ENCODE peak calls at places on chromosome 3, in five cellular contexts. G is tibial nerve, J is astrocyte of the spinal cord, S is Panc1, V is choroid plexus epithelial cell. P is an unnamed sample.

GRCh38 chr3:72145506-72146380 is 360.8 kb upstream of the PROK2 start:
- DNase-seq in G (no peak), J (peak), S (no peak), V (peak), P (peak)

GRCh38 chr3:22263042-22263441 is 512.0 kb upstream of the ZNF385D start:
- DNase-seq in G (no peak), J (peak), S (no peak), V (peak), P (peak)

GRCh38 chr3:164459526-164460151 is 618.7 kb downstream of the SI start:
- DNase-seq in G (no peak), J (no peak), S (no peak), V (peak), P (no peak)

GRCh38 chr3:38564631-38565338 is 68.6 kb downstream of the EXOG start:
- DNase-seq in G (no peak), J (no peak), S (no peak), V (no peak), P (no peak)

GRCh38 chr3:90062018-90062417 is 954.6 kb downstream of the EPHA3 start:
- DNase-seq in G (no peak), J (peak), S (no peak), V (peak), P (peak)

GRCh38 chr3:71784201-71784913 is 591 bp downstream of the PROK2 start:
- DNase-seq in G (no peak), J (no peak), S (no peak), V (no peak), P (no peak)

GRCh38 chr3:29099296-29099695 is 181.6 kb upstream of the RBMS3 start:
- DNase-seq in G (no peak), J (no peak), S (no peak), V (no peak), P (no peak)

GRCh38 chr3:116030131-116030850 is 407.0 kb downstream of the GAP43 start:
- DNase-seq in G (no peak), J (no peak), S (no peak), V (no peak), P (no peak)

GRCh38 chr3:125023833-125024560 is 31.8 kb downstream of the HEG1 start:
- DNase-seq in G (no peak), J (no peak), S (no peak), V (no peak), P (no peak)

GRCh38 chr3:106482436-106482835 is 613.6 kb upstream of the CBLB start:
- DNase-seq in G (no peak), J (no peak), S (no peak), V (peak), P (peak)

GRCh38 chr3:56251343-56251945 is 216.8 kb downstream of the ERC2 start:
- DNase-seq in G (no peak), J (peak), S (peak), V (peak), P (peak)

GRCh38 chr3:138197058-138197457 is 10.0 kb downstream of the ARMC8 start:
- DNase-seq in G (no peak), J (peak), S (no peak), V (peak), P (peak)

GRCh38 chr3:23809294-23809693 is 3.5 kb downstream of the UBE2E1 start:
- DNase-seq in G (no peak), J (no peak), S (no peak), V (no peak), P (no peak)

GRCh38 chr3:193407156-193407555 is 28.6 kb upstream of the ATP13A5 start:
- DNase-seq in G (no peak), J (no peak), S (no peak), V (no peak), P (no peak)

GRCh38 chr3:123728991-123729390 is 144.1 kb upstream of the HACD2 start:
- DNase-seq in G (no peak), J (no peak), S (no peak), V (no peak), P (no peak)

GRCh38 chr3:32399030-32399620 is 7.5 kb downstream of the CMTM7 start:
- DNase-seq in G (no peak), J (peak), S (no peak), V (peak), P (peak)

GRCh38 chr3:150760431-150761200 is 2.4 kb downstream of the SIAH2 start:
- DNase-seq in G (no peak), J (no peak), S (no peak), V (no peak), P (peak)

GRCh38 chr3:31862861-31863260 is 118.2 kb downstream of the OSBPL10 start:
- DNase-seq in G (no peak), J (no peak), S (no peak), V (peak), P (peak)

GRCh38 chr3:108114423-108115065 is 23.7 kb upstream of the CD47 start:
- DNase-seq in G (no peak), J (no peak), S (no peak), V (no peak), P (no peak)

GRCh38 chr3:187281191-187281714 is 10.3 kb downstream of the MASP1 start:
- DNase-seq in G (no peak), J (peak), S (no peak), V (peak), P (peak)

GRCh38 chr3:21405671-21406667 is 345.0 kb downstream of the ZNF385D start:
- DNase-seq in G (no peak), J (no peak), S (no peak), V (no peak), P (no peak)

GRCh38 chr3:151171145-151171544 is 31.9 kb downstream of the GPR171 start:
- DNase-seq in G (no peak), J (peak), S (no peak), V (peak), P (no peak)

GRCh38 chr3:150765949-150766720 is 3.2 kb upstream of the SIAH2 start:
- DNase-seq in G (no peak), J (peak), S (no peak), V (peak), P (no peak)

DNA sequence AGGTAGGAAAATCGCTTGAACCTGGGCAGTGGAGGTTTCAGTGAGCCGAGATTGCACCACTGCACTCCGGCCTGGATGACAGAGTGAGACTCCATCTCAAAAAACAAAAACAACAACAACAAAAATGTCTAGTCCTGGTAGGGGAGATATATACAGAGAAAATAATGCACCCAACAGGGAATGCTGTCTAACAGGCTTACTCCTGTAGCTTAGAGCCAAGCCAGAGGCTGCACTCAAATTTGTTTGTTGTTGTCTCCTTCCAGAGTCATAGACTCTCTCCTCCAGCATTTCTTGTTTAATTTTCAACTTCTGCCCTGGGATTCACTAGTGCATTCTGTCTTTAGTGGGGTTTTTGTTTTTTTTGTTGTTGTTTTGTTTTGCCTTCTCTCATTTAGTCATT is 4.6 kb upstream of the TRA2B start:
- DNase-seq in G (no peak), J (no peak), S (no peak), V (no peak), P (no peak)
- H3K4me3 ChIP-seq in G (no peak), J (no peak), S (no peak), V (no peak), P (no peak)

GRCh38 chr3:160381470-160381869 is 17.6 kb downstream of the IFT80 start:
- DNase-seq in G (no peak), J (no peak), S (no peak), V (peak), P (no peak)
- H3K4me3 ChIP-seq in G (no peak), J (no peak), S (no peak), V (no peak), P (no peak)

DNA sequence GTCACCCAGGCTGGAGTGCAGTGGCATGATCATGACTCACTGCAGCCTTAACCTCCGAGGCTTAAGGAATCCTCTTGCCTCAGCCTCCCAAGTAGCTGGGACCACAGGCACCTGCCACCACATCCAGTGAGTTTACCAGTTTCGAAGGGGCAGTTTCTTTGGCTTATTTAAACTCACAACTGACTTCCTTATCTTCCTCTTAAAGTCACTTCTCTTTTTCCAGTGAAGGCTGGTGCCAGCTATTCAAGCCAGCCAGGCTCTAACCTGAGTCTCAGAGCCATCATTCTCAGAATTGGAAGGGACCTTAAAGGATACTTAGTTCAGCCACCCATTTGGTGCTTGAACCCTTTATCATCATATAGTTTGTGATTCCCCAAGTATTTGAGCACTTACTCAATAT is 58.8 kb downstream of the SLC2A2 start:
- DNase-seq in G (no peak), J (no peak), S (no peak), V (no peak), P (no peak)
- H3K4me3 ChIP-seq in G (no peak), J (no peak), S (no peak), V (no peak), P (no peak)

DNA sequence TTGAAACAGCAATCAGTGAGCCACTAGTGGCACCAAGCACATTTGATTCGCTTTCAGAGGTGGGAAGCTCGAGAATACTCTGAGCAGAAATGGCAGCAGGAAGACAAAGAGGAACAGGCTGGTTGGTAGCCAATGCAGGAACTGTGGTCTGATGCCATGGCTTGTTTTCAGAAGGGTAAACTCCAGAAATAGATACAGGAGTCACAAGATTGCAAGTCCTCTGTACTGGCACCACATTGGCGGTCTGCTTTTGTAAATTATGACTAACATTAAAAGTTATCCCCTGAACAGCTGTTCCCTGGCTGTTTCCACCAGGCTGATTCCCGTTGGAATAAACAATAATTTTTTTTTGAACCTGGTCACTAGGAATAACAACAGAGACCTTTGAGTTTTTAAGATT is 35.5 kb downstream of the USF3 start:
- DNase-seq in G (no peak), J (peak), S (no peak), V (no peak), P (no peak)
- H3K4me3 ChIP-seq in G (no peak), J (no peak), S (no peak), V (no peak), P (no peak)

GRCh38 chr3:9147896-9148267 is 101.6 kb downstream of the SRGAP3 start:
- DNase-seq in G (no peak), J (no peak), S (no peak), V (no peak), P (no peak)
- H3K4me3 ChIP-seq in G (no peak), J (no peak), S (no peak), V (no peak), P (no peak)

GRCh38 chr3:16433701-16434151 is 79.8 kb downstream of the RFTN1 start:
- DNase-seq in G (no peak), J (no peak), S (no peak), V (no peak), P (no peak)
- H3K4me3 ChIP-seq in G (no peak), J (no peak), S (no peak), V (no peak), P (no peak)

GRCh38 chr3:11150256-11150655 is 4.0 kb upstream of the HRH1 start:
- DNase-seq in G (no peak), J (no peak), S (no peak), V (no peak), P (no peak)
- H3K4me3 ChIP-seq in G (no peak), J (no peak), S (no peak), V (no peak), P (no peak)

P was measured in adipocyte.